ENCODE peak calls at places on chromosomes 12 and 14, in five cellular contexts. I is neural progenitor cell, P is GM23248, K is GM12878, E is IMR-90. X is an unnamed sample. For H3K4me1, the result is how much of the 10 kb centered on the place peaks cover.

GRCh38 chr12:56161677-56162351 is 3.7 kb downstream of the MYL6 start:
- DNase-seq in I (peak), P (peak), K (no peak), E (no peak), X (no peak)

GRCh38 chr14:65703996-65704395 is 291.5 kb downstream of the FUT8 start:
- DNase-seq in I (no peak), P (peak), K (no peak), E (peak), X (no peak)

GRCh38 chr14:60363275-60363674 is 114.3 kb downstream of the PPM1A start:
- DNase-seq in I (no peak), P (no peak), K (no peak), E (no peak), X (no peak)

GRCh38 chr12:65930114-65930828 is 106.0 kb downstream of the HMGA2 start:
- DNase-seq in I (no peak), P (no peak), K (no peak), E (no peak), X (no peak)

GRCh38 chr12:93571854-93572711 is at the start of gene SOCS2:
- DNase-seq in I (peak), P (peak), K (no peak), E (peak), X (peak)

GRCh38 chr12:77925536-77926108 is 94.9 kb downstream of the NAV3 start:
- DNase-seq in I (peak), P (peak), K (peak), E (peak), X (peak)

GRCh38 chr14:96105089-96105920 is 66.1 kb downstream of the C14orf132 start:
- DNase-seq in I (no peak), P (peak), K (no peak), E (no peak), X (no peak)

GRCh38 chr12:95804296-95804695 is 13.7 kb upstream of the NTN4 start:
- DNase-seq in I (no peak), P (no peak), K (no peak), E (no peak), X (no peak)

GRCh38 chr12:122040579-122041386 is 19.1 kb downstream of the BCL7A start:
- DNase-seq in I (no peak), P (no peak), K (no peak), E (no peak), X (no peak)

GRCh38 chr12:9975614-9976013 is 4.4 kb downstream of the CLEC12A start:
- DNase-seq in I (no peak), P (no peak), K (no peak), E (no peak), X (no peak)

GRCh38 chr12:132711169-132711843 is 664 bp downstream of the PGAM5 start:
- DNase-seq in I (peak), P (peak), K (no peak), E (peak), X (peak)

GRCh38 chr14:69632154-69632553 is 20.8 kb downstream of the SUSD6 start:
- DNase-seq in I (peak), P (peak), K (no peak), E (no peak), X (no peak)

GRCh38 chr12:56628671-56629458 is 1.3 kb downstream of the BAZ2A start:
- DNase-seq in I (peak), P (peak), K (no peak), E (peak), X (peak)

GRCh38 chr14:89921896-89922548 is 32.5 kb downstream of the EFCAB11 start:
- DNase-seq in I (no peak), P (peak), K (no peak), E (peak), X (peak)

GRCh38 chr12:17344649-17345048 is 738.7 kb upstream of the LMO3 start:
- DNase-seq in I (no peak), P (no peak), K (no peak), E (no peak), X (no peak)

GRCh38 chr14:94360945-94361565 is 27.3 kb downstream of the SERPINA1 start:
- DNase-seq in I (no peak), P (no peak), K (no peak), E (no peak), X (no peak)

GRCh38 chr14:52960627-52961026 is 9.8 kb upstream of the FERMT2 start:
- DNase-seq in I (peak), P (no peak), K (no peak), E (no peak), X (no peak)

GRCh38 chr14:61246721-61247120 is 34.4 kb downstream of the TMEM30B start:
- DNase-seq in I (no peak), P (no peak), K (no peak), E (no peak), X (no peak)

GRCh38 chr12:53214687-53215455 is 7.8 kb upstream of the ITGB7 start:
- DNase-seq in I (no peak), P (no peak), K (no peak), E (no peak), X (no peak)

DNA sequence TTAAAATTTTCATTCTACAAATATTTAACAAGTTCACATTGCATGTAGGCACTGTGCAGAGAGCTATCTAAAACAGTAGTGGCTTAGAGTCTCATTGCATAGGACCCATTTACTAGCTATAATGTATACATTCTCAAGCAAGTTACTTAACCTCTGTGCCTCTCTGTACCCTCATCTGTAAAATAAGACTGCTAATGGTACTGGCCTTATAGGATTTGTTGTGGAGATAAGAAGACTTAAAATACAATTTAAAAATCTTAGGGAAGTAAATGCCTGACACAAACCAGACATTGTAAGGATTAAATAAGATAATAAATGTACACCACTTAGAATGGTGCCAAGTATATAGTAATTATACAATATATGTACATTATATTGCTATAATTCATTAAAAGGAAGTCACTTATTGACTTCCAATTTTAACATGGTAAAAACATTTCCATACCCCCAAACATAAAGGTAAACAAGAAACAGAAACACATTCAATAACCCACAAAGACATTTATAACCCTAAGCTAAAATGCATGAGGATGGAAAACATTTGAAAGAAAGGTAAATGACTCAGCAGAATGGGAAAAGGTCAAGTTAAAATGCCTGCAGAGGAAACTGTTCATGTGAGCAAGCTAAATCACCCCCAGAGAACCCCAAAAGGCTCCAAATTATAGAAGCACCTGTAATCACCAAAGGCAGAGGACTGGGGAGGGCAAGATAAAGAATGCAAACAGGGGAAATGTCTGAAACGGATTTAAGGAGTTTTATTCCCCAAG is 30.8 kb downstream of the RPS6KA5 start:
- DNase-seq in I (no peak), P (no peak), K (no peak), E (no peak), X (no peak)
- H3K9ac ChIP-seq in I (no peak), P (no peak), K (no peak), E (no peak), X (no peak)

GRCh38 chr12:85672436-85672835 is 163.8 kb downstream of the RASSF9 start:
- DNase-seq in I (no peak), P (no peak), K (no peak), E (no peak), X (no peak)
- H3K4me1 ChIP-seq in I (under half), P (under half), K (under half), E (under half), X (under half)

GRCh38 chr14:105424861-105425260 is 5.2 kb downstream of the MTA1 start:
- DNase-seq in I (no peak), P (no peak), K (no peak), E (no peak), X (no peak)

GRCh38 chr14:105423488-105424195 is 4.0 kb downstream of the MTA1 start:
- DNase-seq in I (no peak), P (no peak), K (no peak), E (no peak), X (no peak)

GRCh38 chr14:105420976-105421674 is 1.5 kb downstream of the MTA1 start:
- DNase-seq in I (no peak), P (no peak), K (no peak), E (no peak), X (no peak)

GRCh38 chr14:105421723-105422615 is 2.3 kb downstream of the MTA1 start:
- DNase-seq in I (no peak), P (no peak), K (no peak), E (no peak), X (no peak)

DNA sequence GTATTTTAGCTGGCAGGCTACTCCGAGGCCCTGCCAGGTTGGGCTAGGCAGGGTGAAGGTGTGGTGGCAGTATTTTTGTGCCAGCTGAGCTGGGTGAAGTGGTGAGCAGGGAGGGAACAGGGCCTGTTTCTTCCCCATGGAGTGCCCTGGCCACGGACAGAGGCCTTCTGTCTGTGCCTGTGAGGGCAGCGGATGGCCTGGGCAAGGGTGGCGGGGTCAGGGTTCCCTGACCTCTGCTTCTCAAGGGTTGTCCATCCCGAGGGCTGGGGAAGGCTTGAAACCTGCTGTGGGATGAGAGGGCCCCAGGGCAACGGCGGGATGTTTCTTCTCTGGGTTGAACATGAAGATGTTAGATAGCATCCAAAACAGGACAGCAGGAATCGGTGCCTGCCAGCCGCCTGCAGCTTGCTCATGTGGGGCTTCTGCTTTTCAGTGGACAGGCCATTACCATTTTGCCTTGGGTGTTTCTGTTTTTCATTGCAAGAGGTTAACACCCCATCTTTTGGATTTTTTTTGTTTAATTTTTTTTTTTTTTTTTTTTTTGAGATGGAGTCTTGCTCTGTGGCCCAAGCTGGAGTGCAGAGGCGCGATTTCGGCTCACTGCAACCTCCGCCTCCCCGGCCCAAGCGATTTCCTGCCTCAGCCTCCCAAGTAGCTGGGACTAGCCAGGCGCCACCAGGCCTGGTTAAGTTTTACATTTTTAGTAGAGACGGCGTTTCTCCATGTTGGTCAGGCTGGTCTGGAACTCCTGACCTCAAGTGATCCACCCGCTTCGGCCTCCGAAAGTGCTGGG is 3.3 kb downstream of the MTA1 start:
- DNase-seq in I (no peak), P (no peak), K (no peak), E (no peak), X (no peak)
- H3K9ac ChIP-seq in I (no peak), P (no peak), K (no peak), E (no peak), X (no peak)

GRCh38 chr12:13745100-13745678 is 236.2 kb downstream of the GRIN2B start:
- DNase-seq in I (peak), P (no peak), K (no peak), E (no peak), X (no peak)
- H3K4me1 ChIP-seq in I (half or more), P (under half), K (under half), E (under half), X (under half)

GRCh38 chr12:85356596-85357385 is 76.8 kb downstream of the ALX1 start:
- DNase-seq in I (no peak), P (no peak), K (no peak), E (no peak), X (no peak)
- H3K9ac ChIP-seq in I (no peak), P (no peak), K (no peak), E (no peak), X (no peak)

DNA sequence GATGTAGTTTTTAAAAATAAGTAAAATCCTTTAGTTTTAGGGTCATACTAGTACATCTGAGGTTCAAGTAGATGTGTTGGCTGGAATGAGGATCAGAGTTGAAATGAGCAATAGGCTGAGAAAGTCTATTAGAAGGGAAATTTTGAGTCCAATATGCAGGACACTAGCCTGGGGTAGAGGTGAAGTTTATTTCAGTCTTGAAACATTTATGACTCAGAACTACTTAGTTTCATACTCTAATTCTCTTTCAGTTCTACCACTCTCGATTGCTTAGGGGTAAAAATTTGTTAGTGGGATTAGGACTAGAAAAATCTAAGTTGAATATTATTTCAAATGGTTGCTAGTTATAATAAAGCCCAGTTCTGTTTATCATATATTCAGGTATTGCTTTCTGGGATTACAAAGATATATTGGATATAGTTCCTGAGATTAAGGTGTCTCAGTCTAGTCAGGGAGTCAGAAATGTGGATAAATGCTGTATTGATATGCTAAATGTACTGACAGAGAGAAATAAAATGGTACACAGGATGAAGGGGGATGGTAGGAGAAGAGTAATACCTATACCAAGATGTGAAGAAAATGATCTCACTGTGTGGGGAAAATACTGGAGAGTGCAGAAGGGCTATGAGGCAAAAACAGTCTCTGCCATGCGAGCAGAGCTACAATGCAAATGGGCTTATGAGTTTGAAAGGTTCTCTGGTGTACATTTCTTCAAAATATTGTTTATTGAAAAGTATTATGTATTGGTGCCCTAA is 395.8 kb upstream of the FBXO33 start:
- DNase-seq in I (no peak), P (no peak), K (peak), E (no peak), X (no peak)
- H3K4me1 ChIP-seq in I (under half), P (under half), K (under half), E (under half), X (under half)

GRCh38 chr12:115963030-115963480 is 314.4 kb downstream of the MED13L start:
- DNase-seq in I (no peak), P (peak), K (no peak), E (peak), X (peak)
- H3K9ac ChIP-seq in I (no peak), P (peak), K (no peak), E (no peak), X (no peak)

DNA sequence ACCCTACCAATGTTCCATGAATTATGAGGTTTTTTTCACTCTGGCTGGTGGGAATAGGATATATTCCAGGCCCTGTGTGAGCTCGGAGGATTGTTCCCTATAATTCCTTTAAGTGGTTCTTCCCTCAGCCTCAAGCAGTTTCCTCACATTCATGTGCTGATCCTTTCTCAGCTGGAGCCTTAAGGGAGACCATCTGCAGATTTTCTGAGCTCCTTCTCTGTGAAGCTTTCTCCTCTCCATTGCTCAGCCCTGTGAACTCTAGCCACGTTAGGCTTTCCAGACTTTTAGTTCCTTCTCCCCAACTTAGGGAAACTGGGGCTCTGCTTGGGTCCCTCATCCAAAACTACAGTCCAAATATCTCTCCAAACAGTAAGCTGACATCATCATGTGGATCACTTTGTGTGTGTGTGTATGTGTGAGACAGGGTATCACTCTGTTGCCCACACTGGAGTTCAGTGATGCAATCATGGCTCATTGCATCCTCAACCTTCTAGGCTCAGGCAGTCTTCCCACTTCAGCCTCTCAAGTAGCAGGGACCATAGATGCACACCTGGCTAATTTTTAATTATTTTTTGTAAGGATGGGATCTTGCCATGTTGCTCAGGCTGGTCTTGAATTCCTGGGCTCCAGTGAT is 219.5 kb upstream of the OTX2 start:
- DNase-seq in I (no peak), P (no peak), K (no peak), E (no peak), X (no peak)
- H3K4me1 ChIP-seq in I (under half), P (under half), K (under half), E (under half), X (under half)